ENCODE peak calls at places on chromosomes 11 and 22, in ten cellular contexts. M is left lung, H is esophagus squamous epithelium, E is fibroblast of lung, P is heart right ventricle, T is endothelial cell of umbilical vein, S is breast epithelium, A is Caco-2, K is heart left ventricle, Z is IMR-90. O is an unnamed sample.

GRCh38 chr11:43895601-43896000 is 15.0 kb downstream of the ALKBH3 start:
- DNase-seq in H (no peak), A (no peak), Z (no peak), M (no peak), E (no peak), P (no peak), K (no peak), T (no peak), S (no peak), O (no peak)

GRCh38 chr11:110069158-110069737 is 23.9 kb upstream of the ZC3H12C start:
- DNase-seq in A (no peak), K (peak; percentile 78), P (peak; percentile 66), Z (peak; percentile 88), T (peak; percentile 97), S (no peak), E (peak; percentile 81), M (no peak), H (no peak), O (no peak)

GRCh38 chr11:102760355-102761035 is 19.9 kb downstream of the MMP10 start:
- DNase-seq in H (no peak), E (peak; percentile 96), Z (peak; percentile 98), P (no peak), T (peak; percentile 96), A (peak; percentile 33), K (no peak), M (no peak), S (no peak), O (no peak)

GRCh38 chr22:27488456-27489224 is 312.9 kb downstream of the MN1 start:
- DNase-seq in M (no peak), E (peak; percentile 7), T (peak; percentile 53), A (no peak), P (no peak), Z (no peak), H (no peak), K (no peak), S (no peak), O (no peak)

GRCh38 chr11:79536155-79536917 is 95.5 kb upstream of the TENM4 start:
- DNase-seq in H (no peak), P (peak; percentile 16), T (no peak), E (no peak), M (no peak), A (no peak), S (no peak), K (no peak), Z (no peak), O (no peak)

GRCh38 chr11:131300304-131300703 is 70.1 kb upstream of the NTM start:
- DNase-seq in T (no peak), H (no peak), Z (no peak), M (no peak), K (no peak), E (no peak), A (no peak), P (no peak), S (no peak), O (no peak)

GRCh38 chr11:115497303-115497702 is 6.9 kb downstream of the CADM1 start:
- DNase-seq in T (no peak), Z (no peak), K (no peak), A (peak; percentile 43), M (no peak), H (no peak), P (no peak), S (no peak), E (no peak), O (no peak)

GRCh38 chr22:43945632-43946390 is 9.4 kb upstream of the SAMM50 start:
- DNase-seq in T (peak; percentile 63), K (peak; percentile 51), M (no peak), Z (peak; percentile 59), P (peak; percentile 37), S (no peak), A (peak; percentile 68), E (peak; percentile 58), H (no peak), O (peak; percentile 55)

DNA sequence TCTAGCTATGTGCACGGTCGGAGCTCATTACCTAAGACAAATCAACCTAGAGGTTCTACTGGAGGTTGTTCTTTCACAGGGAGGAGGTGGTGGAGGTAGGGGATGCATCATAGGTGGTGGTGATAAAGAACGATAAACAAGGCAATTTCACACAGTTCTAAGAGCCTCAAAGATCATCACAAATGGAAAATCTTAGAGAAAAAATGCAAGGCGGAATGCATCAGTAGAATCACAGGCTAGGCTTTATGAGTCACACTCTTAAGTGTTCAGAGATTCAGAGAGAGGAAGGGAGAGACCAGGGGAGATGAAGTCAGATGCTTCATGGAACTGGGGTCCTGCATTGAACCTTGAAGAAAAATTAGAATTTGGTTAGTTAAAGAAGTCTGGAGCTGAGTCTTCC is 58.3 kb downstream of the TMPRSS5 start:
- DNase-seq in M (no peak), P (no peak), K (no peak), S (no peak), E (no peak), H (no peak), T (no peak), A (no peak), Z (no peak), O (no peak)
- H3K4me1 ChIP-seq in M (no peaks in the 10 kb centered on the region), P (no peaks in the 10 kb centered on the region), K (no peaks in the 10 kb centered on the region), S (no peaks in the 10 kb centered on the region), E (no peaks in the 10 kb centered on the region), H (no peaks in the 10 kb centered on the region), T (no peaks in the 10 kb centered on the region), A (peaks cover 31% of the 10 kb centered on the region), Z (no peaks in the 10 kb centered on the region), O (no peaks in the 10 kb centered on the region)

DNA sequence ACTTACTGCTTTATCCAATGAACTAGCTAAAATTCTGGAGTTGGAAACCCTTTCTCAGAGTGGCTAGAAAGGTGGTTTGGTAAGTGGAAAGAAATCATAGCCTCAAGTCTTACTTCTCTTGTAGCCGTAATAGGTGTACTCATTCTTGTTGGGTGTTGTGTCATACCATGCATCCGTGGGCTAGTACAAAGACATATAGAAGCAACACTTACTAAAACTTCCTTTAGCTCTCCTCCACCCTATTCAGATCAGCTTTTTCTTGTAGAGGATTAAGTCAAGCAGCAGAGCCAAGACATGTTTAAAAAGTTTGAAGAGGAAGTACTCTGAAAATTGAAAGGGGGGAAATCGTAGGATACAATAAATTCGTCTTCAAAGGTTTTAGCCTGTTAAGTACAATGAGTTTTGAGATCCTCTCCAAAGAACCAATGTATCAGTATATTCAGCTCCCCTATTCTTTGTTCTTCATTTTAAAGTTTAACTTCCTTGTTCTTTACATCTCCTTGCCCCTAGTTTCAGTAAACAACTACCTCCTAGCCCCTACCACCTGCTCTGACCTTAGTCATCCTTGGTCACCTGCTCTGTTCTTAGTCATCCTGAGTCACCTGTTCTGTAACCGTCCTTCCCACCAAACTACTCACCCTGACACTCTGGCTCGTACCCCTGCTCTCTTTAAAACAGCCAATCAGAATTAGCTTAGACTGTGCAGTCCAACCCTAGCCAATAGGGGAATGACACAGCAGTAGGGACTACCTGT is 62.1 kb upstream of the DEUP1 start:
- DNase-seq in K (no peak), E (no peak), S (no peak), M (no peak), A (no peak), H (no peak), Z (no peak), T (no peak), P (no peak), O (no peak)
- H3K4me3 ChIP-seq in K (no peak overlapping the region), E (no peak overlapping the region), S (no peak overlapping the region), M (no peak overlapping the region), A (no peak overlapping the region), H (no peak overlapping the region), Z (no peak overlapping the region), T (no peak overlapping the region), P (no peak overlapping the region), O (no peak overlapping the region)

GRCh38 chr11:46294365-46295309 is 17.2 kb downstream of the CREB3L1 start:
- DNase-seq in H (no peak), M (peak; percentile 75), A (no peak), E (peak; percentile 93), K (peak; percentile 2), S (no peak), T (no peak), Z (peak; percentile 97), P (no peak), O (no peak)
- TF ChIP-seq CTCF in H (no peak), M (no peak), A (no peak), E (no peak), K (no peak), S (no peak), T (no peak), Z (no peak), P (no peak), O (no peak)

GRCh38 chr11:8717544-8717875 is 34.9 kb downstream of the RPL27A start:
- DNase-seq in K (no peak), Z (no peak), H (no peak), E (no peak), M (no peak), T (no peak), S (no peak), P (no peak), A (no peak), O (no peak)
- H3K4me1 ChIP-seq in K (peaks cover 74% of the 10 kb centered on the region), Z (peaks cover 57% of the 10 kb centered on the region), H (peaks cover 77% of the 10 kb centered on the region), E (peaks cover 56% of the 10 kb centered on the region), M (peaks cover 55% of the 10 kb centered on the region), T (peaks cover 62% of the 10 kb centered on the region), S (peaks cover 36% of the 10 kb centered on the region), P (peaks cover 91% of the 10 kb centered on the region), A (peaks cover 50% of the 10 kb centered on the region), O (peaks cover 3% of the 10 kb centered on the region)

GRCh38 chr11:45850446-45850845 is 3.2 kb downstream of the CRY2 start:
- DNase-seq in K (no peak), Z (peak; percentile 67), A (no peak), S (no peak), P (no peak), T (no peak), M (no peak), H (no peak), E (no peak), O (no peak)

GRCh38 chr11:45852018-45852711 is 4.9 kb downstream of the CRY2 start:
- DNase-seq in A (no peak), E (no peak), M (no peak), H (no peak), K (peak; percentile 47), P (peak; percentile 53), S (no peak), Z (no peak), T (no peak), O (no peak)

GRCh38 chr11:45855308-45855707 is 8.0 kb downstream of the CRY2 start:
- DNase-seq in A (no peak), S (no peak), H (no peak), P (no peak), T (no peak), K (no peak), M (no peak), Z (no peak), E (no peak), O (no peak)

GRCh38 chr11:45853616-45854219 is 6.4 kb downstream of the CRY2 start:
- DNase-seq in S (no peak), E (no peak), T (no peak), P (peak; percentile 82), K (peak; percentile 90), A (no peak), M (no peak), H (no peak), Z (no peak), O (no peak)

GRCh38 chr11:45852712-45853101 is 5.4 kb downstream of the CRY2 start:
- DNase-seq in M (no peak), S (no peak), T (no peak), H (no peak), Z (no peak), A (peak; percentile 12), P (peak; percentile 59), E (no peak), K (peak; percentile 83), O (no peak)
- H3K4me3 ChIP-seq in M (no peak overlapping the region), S (no peak overlapping the region), T (no peak overlapping the region), H (no peak overlapping the region), Z (no peak overlapping the region), A (no peak overlapping the region), P (no peak overlapping the region), E (no peak overlapping the region), K (no peak overlapping the region), O (no peak overlapping the region)

GRCh38 chr11:124899376-124900145 is 1.9 kb upstream of the ROBO4 start:
- DNase-seq in E (no peak), P (no peak), S (no peak), A (no peak), Z (no peak), M (no peak), K (peak; percentile 16), H (no peak), T (peak; percentile 56), O (no peak)
- TF ChIP-seq CTCF in E (no peak), P (no peak), S (no peak), A (peak; percentile 49), Z (peak; percentile 21), M (no peak), K (no peak), H (no peak), T (peak; percentile 40), O (no peak)